ENCODE peak calls at places on chromosomes 7 and 10, in ten cellular contexts. C is CD4-positive, alpha-beta T cell; W is naive thymus-derived CD8-positive, alpha-beta T cell; H is stimulated activated CD8-positive, alpha-beta memory T cell treated with anti-CD3 and anti-CD28 coated beads, Interleukin-2, amount 100 ng/mL, for 48 hours; A is HFF-Myc; V is choroid plexus epithelial cell; F is amniotic stem cell; P is activated CD4-positive, alpha-beta T cell treated with anti-CD3 and anti-CD28 coated beads, Interleukin-2, amount 10 ng/mL, durations not matched to agents 7 days and 5 days; K is GM12891; S is osteocyte. O is an unnamed sample.

GRCh38 chr10:35643976-35644799 is 2.1 kb upstream of the FZD8 start:
- DNase-seq in C (no peak), W (no peak), H (no peak), A (no peak), V (peak; percentile 38), F (no peak), P (no peak), K (no peak), S (no peak), O (no peak)

GRCh38 chr7:157002819-157003421 is 7.5 kb downstream of the MNX1 start:
- DNase-seq in C (no peak), W (no peak), H (no peak), A (no peak), V (no peak), F (no peak), P (no peak), K (no peak), S (no peak), O (no peak)

GRCh38 chr10:23994459-23995046 is 214.4 kb upstream of the KIAA1217 start:
- DNase-seq in C (no peak), W (no peak), H (peak; percentile 5), A (peak; percentile 40), V (peak; percentile 77), F (peak; percentile 3), P (peak; percentile 27), K (peak; percentile 15), S (no peak), O (no peak)

GRCh38 chr7:7607010-7607409 is 33.5 kb upstream of the UMAD1 start:
- DNase-seq in C (no peak), W (no peak), H (no peak), A (no peak), V (no peak), F (no peak), P (no peak), K (no peak), S (no peak), O (no peak)

GRCh38 chr7:11730725-11731124 is 101.3 kb downstream of the THSD7A start:
- DNase-seq in C (no peak), W (no peak), H (no peak), A (no peak), V (no peak), F (no peak), P (no peak), K (no peak), S (no peak), O (no peak)

GRCh38 chr10:77633376-77633775 is 4.2 kb downstream of the KCNMA1 start:
- DNase-seq in C (no peak), W (no peak), H (no peak), A (no peak), V (no peak), F (no peak), P (no peak), K (no peak), S (no peak), O (no peak)

GRCh38 chr7:96547371-96547811 is 162.3 kb downstream of the SEM1 start:
- DNase-seq in C (no peak), W (no peak), H (no peak), A (no peak), V (no peak), F (no peak), P (no peak), K (no peak), S (no peak), O (peak; percentile 99)

GRCh38 chr7:145106001-145106400 is 270.1 kb upstream of the TPK1 start:
- DNase-seq in C (no peak), W (no peak), H (no peak), A (no peak), V (peak; percentile 82), F (no peak), P (no peak), K (no peak), S (no peak), O (peak; percentile 66)

GRCh38 chr10:114239117-114239993 is at the start of gene VWA2:
- DNase-seq in C (no peak), W (no peak), H (peak; percentile 14), A (no peak), V (no peak), F (no peak), P (no peak), K (peak; percentile 48), S (no peak), O (peak; percentile 31)

GRCh38 chr7:100044719-100045118 is 4.9 kb upstream of the ZSCAN21 start:
- DNase-seq in C (no peak), W (no peak), H (no peak), A (no peak), V (no peak), F (no peak), P (peak; percentile 25), K (no peak), S (no peak), O (no peak)

GRCh38 chr10:129926066-129927055 is 37.7 kb downstream of the EBF3 start:
- DNase-seq in C (no peak), W (no peak), H (no peak), A (no peak), V (no peak), F (no peak), P (no peak), K (no peak), S (no peak), O (no peak)

GRCh38 chr10:110304394-110304779 is 333 bp downstream of the SMNDC1 start:
- DNase-seq in C (no peak), W (no peak), H (peak; percentile 13), A (no peak), V (peak; percentile 24), F (no peak), P (no peak), K (no peak), S (peak; percentile 87), O (no peak)

GRCh38 chr7:46932656-46933424 is 649.1 kb downstream of the TNS3 start:
- DNase-seq in C (no peak), W (no peak), H (no peak), A (peak; percentile 61), V (peak; percentile 97), F (peak; percentile 77), P (no peak), K (no peak), S (no peak), O (no peak)

GRCh38 chr10:67506083-67506756 is 189.8 kb downstream of the CTNNA3 start:
- DNase-seq in C (no peak), W (no peak), H (no peak), A (no peak), V (no peak), F (no peak), P (no peak), K (no peak), S (no peak), O (no peak)

GRCh38 chr10:97508342-97508741 is 9.6 kb downstream of the UBTD1 start:
- DNase-seq in C (no peak), W (no peak), H (no peak), A (no peak), V (peak; percentile 62), F (no peak), P (no peak), K (no peak), S (no peak), O (no peak)

GRCh38 chr7:69564454-69565417 is 33.5 kb upstream of the AUTS2 start:
- DNase-seq in C (no peak), W (no peak), H (no peak), A (peak; percentile 5), V (peak; percentile 76), F (no peak), P (no peak), K (peak; percentile 25), S (peak; percentile 86), O (peak; percentile 59)

GRCh38 chr7:100799037-100799896 is 28.1 kb downstream of the EPHB4 start:
- DNase-seq in C (peak; percentile 13), W (peak; percentile 27), H (peak; percentile 42), A (peak; percentile 42), V (peak; percentile 78), F (no peak), P (peak; percentile 66), K (peak; percentile 52), S (no peak), O (no peak)

GRCh38 chr10:31319602-31320178 is 674 bp downstream of the ZEB1 start:
- DNase-seq in C (peak; percentile 0), W (no peak), H (peak; percentile 6), A (no peak), V (peak; percentile 15), F (no peak), P (peak; percentile 7), K (peak; percentile 3), S (no peak), O (no peak)

GRCh38 chr7:147595076-147595475 is 995.5 kb upstream of the C7orf33 start:
- DNase-seq in C (no peak), W (no peak), H (no peak), A (no peak), V (no peak), F (no peak), P (no peak), K (no peak), S (no peak), O (no peak)

GRCh38 chr10:102504179-102504975 is 605 bp downstream of the SUFU start:
- DNase-seq in C (no peak), W (peak; percentile 19), H (peak; percentile 14), A (no peak), V (peak; percentile 48), F (peak; percentile 38), P (peak; percentile 32), K (no peak), S (no peak), O (no peak)

GRCh38 chr7:128120116-128120515 is 88.9 kb upstream of the LRRC4 start:
- DNase-seq in C (no peak), W (no peak), H (no peak), A (no peak), V (no peak), F (no peak), P (no peak), K (no peak), S (peak; percentile 49), O (no peak)

GRCh38 chr10:132104471-132105301 is 38.9 kb downstream of the JAKMIP3 start:
- DNase-seq in C (no peak), W (no peak), H (no peak), A (no peak), V (no peak), F (no peak), P (no peak), K (no peak), S (peak; percentile 84), O (no peak)

GRCh38 chr10:58647770-58648169 is 135.1 kb downstream of the BICC1 start:
- DNase-seq in C (no peak), W (no peak), H (no peak), A (no peak), V (no peak), F (no peak), P (no peak), K (no peak), S (no peak), O (no peak)

GRCh38 chr7:159166530-159166929 is 21.9 kb upstream of the VIPR2 start:
- DNase-seq in C (no peak), W (no peak), H (no peak), A (no peak), V (no peak), F (no peak), P (no peak), K (no peak), S (no peak), O (no peak)

GRCh38 chr7:102260856-102261255 is 25.8 kb upstream of the SH2B2 start:
- DNase-seq in C (no peak), W (no peak), H (no peak), A (no peak), V (peak; percentile 71), F (no peak), P (no peak), K (no peak), S (no peak), O (no peak)

GRCh38 chr7:4631664-4632171 is 50.4 kb upstream of the FOXK1 start:
- DNase-seq in C (no peak), W (no peak), H (no peak), A (peak; percentile 78), V (peak; percentile 97), F (peak; percentile 58), P (no peak), K (no peak), S (no peak), O (no peak)

GRCh38 chr10:100728928-100729876 is 16.2 kb upstream of the PAX2 start:
- DNase-seq in C (no peak), W (no peak), H (no peak), A (no peak), V (peak; percentile 13), F (no peak), P (peak; percentile 12), K (no peak), S (no peak), O (no peak)

GRCh38 chr10:30833625-30833970 is 198.1 kb downstream of the ZNF438 start:
- DNase-seq in C (no peak), W (no peak), H (no peak), A (no peak), V (peak; percentile 24), F (no peak), P (no peak), K (no peak), S (no peak), O (no peak)